ENCODE peak calls at places on chromosome 4, in seven cellular contexts. One of them, this sample, is unnamed.

GRCh38 chr4:183012862-183013855 is 85.9 kb upstream of the WWC2 start:
- DNase-seq in fibroblast of lung: no peak
- DNase-seq in mesendoderm: peak
- DNase-seq in Karpas-422: no peak
- DNase-seq in IMR-90: no peak
- DNase-seq in PC-3: no peak
- DNase-seq in endothelial cell of umbilical vein: no peak
- DNase-seq in this sample: no peak

GRCh38 chr4:158775091-158775651 is 6.3 kb downstream of the FNIP2 start:
- DNase-seq in fibroblast of lung: peak
- DNase-seq in mesendoderm: no peak
- DNase-seq in Karpas-422: no peak
- DNase-seq in IMR-90: peak
- DNase-seq in PC-3: peak
- DNase-seq in endothelial cell of umbilical vein: peak
- DNase-seq in this sample: no peak

GRCh38 chr4:17155486-17155885 is 257.0 kb upstream of the LDB2 start:
- DNase-seq in fibroblast of lung: no peak
- DNase-seq in mesendoderm: no peak
- DNase-seq in Karpas-422: no peak
- DNase-seq in IMR-90: peak
- DNase-seq in PC-3: no peak
- DNase-seq in endothelial cell of umbilical vein: no peak
- DNase-seq in this sample: no peak

GRCh38 chr4:41507292-41507933 is 30.5 kb upstream of the LIMCH1 start:
- DNase-seq in fibroblast of lung: no peak
- DNase-seq in mesendoderm: peak
- DNase-seq in Karpas-422: no peak
- DNase-seq in IMR-90: no peak
- DNase-seq in PC-3: peak
- DNase-seq in endothelial cell of umbilical vein: no peak
- DNase-seq in this sample: no peak

GRCh38 chr4:181684310-181684709 is 558.9 kb upstream of the TENM3 start:
- DNase-seq in fibroblast of lung: peak
- DNase-seq in mesendoderm: no peak
- DNase-seq in Karpas-422: no peak
- DNase-seq in IMR-90: peak
- DNase-seq in PC-3: no peak
- DNase-seq in endothelial cell of umbilical vein: no peak
- DNase-seq in this sample: no peak

GRCh38 chr4:23269583-23269982 is 576.8 kb downstream of the GBA3 start:
- DNase-seq in fibroblast of lung: peak
- DNase-seq in mesendoderm: no peak
- DNase-seq in Karpas-422: peak
- DNase-seq in IMR-90: no peak
- DNase-seq in PC-3: no peak
- DNase-seq in endothelial cell of umbilical vein: no peak
- DNase-seq in this sample: no peak

GRCh38 chr4:122156819-122157218 is 4.7 kb downstream of the BLTP1 start:
- DNase-seq in fibroblast of lung: no peak
- DNase-seq in mesendoderm: no peak
- DNase-seq in Karpas-422: no peak
- DNase-seq in IMR-90: peak
- DNase-seq in PC-3: no peak
- DNase-seq in endothelial cell of umbilical vein: no peak
- DNase-seq in this sample: no peak

GRCh38 chr4:166816901-166817300 is 417.4 kb downstream of the SPOCK3 start:
- DNase-seq in fibroblast of lung: no peak
- DNase-seq in mesendoderm: no peak
- DNase-seq in Karpas-422: no peak
- DNase-seq in IMR-90: no peak
- DNase-seq in PC-3: no peak
- DNase-seq in endothelial cell of umbilical vein: no peak
- DNase-seq in this sample: no peak

GRCh38 chr4:112203593-112203992 is 28.0 kb upstream of the AP1AR start:
- DNase-seq in fibroblast of lung: no peak
- DNase-seq in mesendoderm: no peak
- DNase-seq in Karpas-422: no peak
- DNase-seq in IMR-90: no peak
- DNase-seq in PC-3: no peak
- DNase-seq in endothelial cell of umbilical vein: no peak
- DNase-seq in this sample: no peak

GRCh38 chr4:138188406-138189084 is 53.6 kb downstream of the SLC7A11 start:
- DNase-seq in fibroblast of lung: peak
- DNase-seq in mesendoderm: peak
- DNase-seq in Karpas-422: no peak
- DNase-seq in IMR-90: peak
- DNase-seq in PC-3: no peak
- DNase-seq in endothelial cell of umbilical vein: no peak
- DNase-seq in this sample: no peak

GRCh38 chr4:41880840-41881831 is 54.1 kb upstream of the TMEM33 start:
- DNase-seq in fibroblast of lung: peak
- DNase-seq in mesendoderm: peak
- DNase-seq in Karpas-422: no peak
- DNase-seq in IMR-90: no peak
- DNase-seq in PC-3: no peak
- DNase-seq in endothelial cell of umbilical vein: no peak
- DNase-seq in this sample: no peak

GRCh38 chr4:159209249-159209648 is 106.4 kb downstream of the RAPGEF2 start:
- DNase-seq in fibroblast of lung: no peak
- DNase-seq in mesendoderm: peak
- DNase-seq in Karpas-422: no peak
- DNase-seq in IMR-90: no peak
- DNase-seq in PC-3: no peak
- DNase-seq in endothelial cell of umbilical vein: no peak
- DNase-seq in this sample: no peak

GRCh38 chr4:7967501-7968261 is 28.0 kb upstream of the AFAP1 start:
- DNase-seq in fibroblast of lung: peak
- DNase-seq in mesendoderm: no peak
- DNase-seq in Karpas-422: no peak
- DNase-seq in IMR-90: peak
- DNase-seq in PC-3: no peak
- DNase-seq in endothelial cell of umbilical vein: peak
- DNase-seq in this sample: no peak

GRCh38 chr4:94642561-94642866 is 115.2 kb upstream of the BMPR1B start:
- DNase-seq in fibroblast of lung: peak
- DNase-seq in mesendoderm: no peak
- DNase-seq in Karpas-422: no peak
- DNase-seq in IMR-90: peak
- DNase-seq in PC-3: no peak
- DNase-seq in endothelial cell of umbilical vein: no peak
- DNase-seq in this sample: no peak

GRCh38 chr4:152534541-152535231 is 1.2 kb downstream of the FBXW7 start:
- DNase-seq in fibroblast of lung: peak
- DNase-seq in mesendoderm: peak
- DNase-seq in Karpas-422: peak
- DNase-seq in IMR-90: no peak
- DNase-seq in PC-3: no peak
- DNase-seq in endothelial cell of umbilical vein: peak
- DNase-seq in this sample: peak

GRCh38 chr4:16264798-16265197 is 38.5 kb upstream of the TAPT1 start:
- DNase-seq in fibroblast of lung: peak
- DNase-seq in mesendoderm: peak
- DNase-seq in Karpas-422: peak
- DNase-seq in IMR-90: peak
- DNase-seq in PC-3: peak
- DNase-seq in endothelial cell of umbilical vein: peak
- DNase-seq in this sample: peak

GRCh38 chr4:83617371-83618021 is 81.6 kb downstream of the GPAT3 start:
- DNase-seq in fibroblast of lung: no peak
- DNase-seq in mesendoderm: peak
- DNase-seq in Karpas-422: no peak
- DNase-seq in IMR-90: no peak
- DNase-seq in PC-3: no peak
- DNase-seq in endothelial cell of umbilical vein: no peak
- DNase-seq in this sample: no peak

GRCh38 chr4:102399021-102399420 is 53.7 kb upstream of the SLC39A8 start:
- DNase-seq in fibroblast of lung: no peak
- DNase-seq in mesendoderm: no peak
- DNase-seq in Karpas-422: no peak
- DNase-seq in IMR-90: no peak
- DNase-seq in PC-3: no peak
- DNase-seq in endothelial cell of umbilical vein: no peak
- DNase-seq in this sample: no peak

GRCh38 chr4:7584760-7585159 is 150.0 kb upstream of the PSAPL1 start:
- DNase-seq in fibroblast of lung: no peak
- DNase-seq in mesendoderm: no peak
- DNase-seq in Karpas-422: no peak
- DNase-seq in IMR-90: no peak
- DNase-seq in PC-3: no peak
- DNase-seq in endothelial cell of umbilical vein: no peak
- DNase-seq in this sample: no peak

GRCh38 chr4:921830-922331 is 10.2 kb downstream of the GAK start:
- DNase-seq in fibroblast of lung: no peak
- DNase-seq in mesendoderm: no peak
- DNase-seq in Karpas-422: no peak
- DNase-seq in IMR-90: no peak
- DNase-seq in PC-3: no peak
- DNase-seq in endothelial cell of umbilical vein: no peak
- DNase-seq in this sample: no peak
- H3K9ac ChIP-seq in fibroblast of lung: no peak
- H3K9ac ChIP-seq in mesendoderm: no peak
- H3K9ac ChIP-seq in Karpas-422: no peak
- H3K9ac ChIP-seq in IMR-90: no peak
- H3K9ac ChIP-seq in PC-3: no peak
- H3K9ac ChIP-seq in endothelial cell of umbilical vein: no peak
- H3K9ac ChIP-seq in this sample: no peak

DNA sequence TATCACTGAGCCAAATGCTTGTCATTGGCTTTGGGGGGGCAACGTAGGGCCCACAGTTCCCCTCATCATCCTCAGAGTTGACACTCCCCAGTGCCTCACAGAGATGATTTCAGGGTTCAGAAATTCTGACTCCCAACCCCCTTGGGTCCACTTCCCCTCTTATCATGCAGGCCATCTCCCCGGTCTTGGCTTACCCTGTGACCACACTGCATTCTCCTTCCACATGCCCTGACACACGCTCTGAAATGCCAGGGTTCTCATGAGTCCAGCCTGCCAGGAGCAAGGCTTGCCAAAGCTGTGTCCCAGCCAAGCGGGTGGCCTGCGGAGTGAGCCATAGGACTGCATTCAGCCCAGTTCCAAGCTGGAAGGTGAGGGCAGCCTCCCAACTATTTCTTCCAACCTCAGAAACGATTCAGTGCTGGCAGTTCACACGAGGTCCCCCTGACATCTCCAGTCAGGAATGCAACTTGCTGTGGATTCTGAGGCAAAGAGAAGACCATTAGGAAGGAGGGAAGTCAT is 101.2 kb downstream of the SMIM20 start:
- DNase-seq in fibroblast of lung: peak
- DNase-seq in mesendoderm: peak
- DNase-seq in Karpas-422: no peak
- DNase-seq in IMR-90: peak
- DNase-seq in PC-3: no peak
- DNase-seq in endothelial cell of umbilical vein: no peak
- DNase-seq in this sample: no peak
- H3K9ac ChIP-seq in fibroblast of lung: peak
- H3K9ac ChIP-seq in mesendoderm: no peak
- H3K9ac ChIP-seq in Karpas-422: no peak
- H3K9ac ChIP-seq in IMR-90: no peak
- H3K9ac ChIP-seq in PC-3: no peak
- H3K9ac ChIP-seq in endothelial cell of umbilical vein: no peak
- H3K9ac ChIP-seq in this sample: no peak

GRCh38 chr4:5751918-5752802 is 41.2 kb downstream of the EVC start:
- DNase-seq in fibroblast of lung: peak
- DNase-seq in mesendoderm: peak
- DNase-seq in Karpas-422: no peak
- DNase-seq in IMR-90: peak
- DNase-seq in PC-3: no peak
- DNase-seq in endothelial cell of umbilical vein: peak
- DNase-seq in this sample: no peak

GRCh38 chr4:5753766-5754528 is 42.9 kb downstream of the EVC start:
- DNase-seq in fibroblast of lung: peak
- DNase-seq in mesendoderm: no peak
- DNase-seq in Karpas-422: no peak
- DNase-seq in IMR-90: peak
- DNase-seq in PC-3: peak
- DNase-seq in endothelial cell of umbilical vein: peak
- DNase-seq in this sample: no peak

GRCh38 chr4:5753366-5753765 is 42.4 kb downstream of the EVC start:
- DNase-seq in fibroblast of lung: no peak
- DNase-seq in mesendoderm: no peak
- DNase-seq in Karpas-422: no peak
- DNase-seq in IMR-90: no peak
- DNase-seq in PC-3: no peak
- DNase-seq in endothelial cell of umbilical vein: no peak
- DNase-seq in this sample: no peak

GRCh38 chr4:5751073-5751917 is 40.3 kb downstream of the EVC start:
- DNase-seq in fibroblast of lung: peak
- DNase-seq in mesendoderm: no peak
- DNase-seq in Karpas-422: no peak
- DNase-seq in IMR-90: peak
- DNase-seq in PC-3: no peak
- DNase-seq in endothelial cell of umbilical vein: no peak
- DNase-seq in this sample: no peak

GRCh38 chr4:5752803-5753184 is 41.8 kb downstream of the EVC start:
- DNase-seq in fibroblast of lung: no peak
- DNase-seq in mesendoderm: no peak
- DNase-seq in Karpas-422: no peak
- DNase-seq in IMR-90: no peak
- DNase-seq in PC-3: no peak
- DNase-seq in endothelial cell of umbilical vein: no peak
- DNase-seq in this sample: no peak
- H3K9ac ChIP-seq in fibroblast of lung: no peak
- H3K9ac ChIP-seq in mesendoderm: no peak
- H3K9ac ChIP-seq in Karpas-422: no peak
- H3K9ac ChIP-seq in IMR-90: no peak
- H3K9ac ChIP-seq in PC-3: no peak
- H3K9ac ChIP-seq in endothelial cell of umbilical vein: no peak
- H3K9ac ChIP-seq in this sample: no peak

GRCh38 chr4:1578968-1579833 is 104.9 kb downstream of the FAM53A start:
- DNase-seq in fibroblast of lung: peak
- DNase-seq in mesendoderm: peak
- DNase-seq in Karpas-422: peak
- DNase-seq in IMR-90: peak
- DNase-seq in PC-3: peak
- DNase-seq in endothelial cell of umbilical vein: peak
- DNase-seq in this sample: peak
- H3K9ac ChIP-seq in fibroblast of lung: peak
- H3K9ac ChIP-seq in mesendoderm: peak
- H3K9ac ChIP-seq in Karpas-422: peak
- H3K9ac ChIP-seq in IMR-90: peak
- H3K9ac ChIP-seq in PC-3: peak
- H3K9ac ChIP-seq in endothelial cell of umbilical vein: peak
- H3K9ac ChIP-seq in this sample: peak

GRCh38 chr4:142683997-142684396 is 162.1 kb downstream of the INPP4B start:
- DNase-seq in fibroblast of lung: peak
- DNase-seq in mesendoderm: no peak
- DNase-seq in Karpas-422: no peak
- DNase-seq in IMR-90: no peak
- DNase-seq in PC-3: peak
- DNase-seq in endothelial cell of umbilical vein: no peak
- DNase-seq in this sample: no peak

GRCh38 chr4:142687547-142688275 is 158.4 kb downstream of the INPP4B start:
- DNase-seq in fibroblast of lung: no peak
- DNase-seq in mesendoderm: no peak
- DNase-seq in Karpas-422: no peak
- DNase-seq in IMR-90: no peak
- DNase-seq in PC-3: no peak
- DNase-seq in endothelial cell of umbilical vein: no peak
- DNase-seq in this sample: no peak

GRCh38 chr4:142683503-142683902 is 162.6 kb downstream of the INPP4B start:
- DNase-seq in fibroblast of lung: peak
- DNase-seq in mesendoderm: no peak
- DNase-seq in Karpas-422: no peak
- DNase-seq in IMR-90: no peak
- DNase-seq in PC-3: peak
- DNase-seq in endothelial cell of umbilical vein: no peak
- DNase-seq in this sample: no peak
- H3K9ac ChIP-seq in fibroblast of lung: no peak
- H3K9ac ChIP-seq in mesendoderm: no peak
- H3K9ac ChIP-seq in Karpas-422: no peak
- H3K9ac ChIP-seq in IMR-90: no peak
- H3K9ac ChIP-seq in PC-3: peak
- H3K9ac ChIP-seq in endothelial cell of umbilical vein: no peak
- H3K9ac ChIP-seq in this sample: no peak

This sample was measured in K562.